ENCODE peak calls at places on chromosomes 2 and 18, in four cellular contexts. G is GM23248, P is IMR-90, V is fibroblast of mammary gland. S is an unnamed sample.

GRCh38 chr2:178247255-178247654 is 52.9 kb downstream of the OSBPL6 start:
- DNase-seq in G (no peak), P (no peak), V (no peak), S (no peak)

GRCh38 chr2:8849322-8849721 is 11.9 kb upstream of the KIDINS220 start:
- DNase-seq in G (peak), P (peak), V (peak), S (no peak)

GRCh38 chr2:17719562-17720371 is 33.8 kb downstream of the SMC6 start:
- DNase-seq in G (peak), P (peak), V (peak), S (no peak)

GRCh38 chr2:217951521-217952247 is 51.1 kb downstream of the TNS1 start:
- DNase-seq in G (no peak), P (no peak), V (no peak), S (no peak)

GRCh38 chr2:128324008-128324896 is 5.6 kb upstream of the HS6ST1 start:
- DNase-seq in G (no peak), P (no peak), V (no peak), S (peak)

GRCh38 chr2:235939471-235939870 is 228.7 kb downstream of the GBX2 start:
- DNase-seq in G (peak), P (peak), V (peak), S (no peak)

GRCh38 chr18:22253676-22254075 is 84.3 kb downstream of the GATA6 start:
- DNase-seq in G (no peak), P (no peak), V (no peak), S (peak)

GRCh38 chr2:84849271-84849952 is 31.5 kb downstream of the TRABD2A start:
- DNase-seq in G (peak), P (peak), V (no peak), S (no peak)

GRCh38 chr2:108570416-108570815 is 36.1 kb downstream of the LIMS1 start:
- DNase-seq in G (peak), P (peak), V (peak), S (no peak)

GRCh38 chr2:223549215-223549614 is 52.9 kb downstream of the SCG2 start:
- DNase-seq in G (peak), P (peak), V (peak), S (no peak)

GRCh38 chr2:75597949-75598348 is 37.2 kb upstream of the EVA1A start:
- DNase-seq in G (no peak), P (no peak), V (no peak), S (no peak)

GRCh38 chr2:199405241-199405640 is 52.5 kb downstream of the SATB2 start:
- DNase-seq in G (peak), P (peak), V (peak), S (no peak)

GRCh38 chr18:51168960-51169662 is 28.4 kb downstream of the MEX3C start:
- DNase-seq in G (no peak), P (no peak), V (no peak), S (no peak)

GRCh38 chr18:51170689-51171088 is 26.8 kb downstream of the MEX3C start:
- DNase-seq in G (no peak), P (no peak), V (no peak), S (no peak)

GRCh38 chr18:51171625-51172024 is 25.9 kb downstream of the MEX3C start:
- DNase-seq in G (no peak), P (no peak), V (no peak), S (no peak)

GRCh38 chr18:51169731-51170130 is 27.8 kb downstream of the MEX3C start:
- DNase-seq in G (no peak), P (no peak), V (no peak), S (no peak)

DNA sequence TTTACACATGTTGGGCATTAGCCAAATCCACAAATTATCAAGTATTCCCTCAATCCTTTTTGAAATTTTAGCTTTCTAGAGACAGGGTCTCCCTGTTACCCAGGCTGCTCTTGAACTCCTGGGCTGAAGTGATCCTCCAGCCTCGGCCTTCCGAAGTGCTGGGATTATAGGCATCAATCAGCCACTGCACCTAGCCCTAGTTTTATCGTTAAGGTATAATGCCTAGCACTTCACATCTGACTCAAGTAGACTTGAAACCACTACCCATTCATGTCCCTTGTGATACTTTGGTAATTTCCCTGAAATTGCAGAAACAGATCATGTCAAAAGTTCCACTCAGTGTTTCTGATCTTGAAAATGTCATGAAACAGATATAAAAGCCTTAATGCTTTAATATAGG is 26.3 kb downstream of the MEX3C start:
- DNase-seq in G (no peak), P (no peak), V (no peak), S (no peak)
- H3K4me3 ChIP-seq in G (no peak), P (no peak), V (no peak), S (no peak)

GRCh38 chr18:63234432-63234831 is 85.1 kb downstream of the BCL2 start:
- DNase-seq in G (no peak), P (no peak), V (no peak), S (no peak)

GRCh38 chr18:63232826-63233225 is 86.7 kb downstream of the BCL2 start:
- DNase-seq in G (no peak), P (no peak), V (no peak), S (no peak)

GRCh38 chr18:63236417-63236816 is 83.2 kb downstream of the BCL2 start:
- DNase-seq in G (no peak), P (no peak), V (no peak), S (no peak)

GRCh38 chr18:63234839-63235238 is 84.7 kb downstream of the BCL2 start:
- DNase-seq in G (no peak), P (no peak), V (no peak), S (no peak)

GRCh38 chr18:63233334-63233733 is 86.2 kb downstream of the BCL2 start:
- DNase-seq in G (no peak), P (no peak), V (no peak), S (no peak)
- H3K4me3 ChIP-seq in G (no peak), P (no peak), V (no peak), S (no peak)

DNA sequence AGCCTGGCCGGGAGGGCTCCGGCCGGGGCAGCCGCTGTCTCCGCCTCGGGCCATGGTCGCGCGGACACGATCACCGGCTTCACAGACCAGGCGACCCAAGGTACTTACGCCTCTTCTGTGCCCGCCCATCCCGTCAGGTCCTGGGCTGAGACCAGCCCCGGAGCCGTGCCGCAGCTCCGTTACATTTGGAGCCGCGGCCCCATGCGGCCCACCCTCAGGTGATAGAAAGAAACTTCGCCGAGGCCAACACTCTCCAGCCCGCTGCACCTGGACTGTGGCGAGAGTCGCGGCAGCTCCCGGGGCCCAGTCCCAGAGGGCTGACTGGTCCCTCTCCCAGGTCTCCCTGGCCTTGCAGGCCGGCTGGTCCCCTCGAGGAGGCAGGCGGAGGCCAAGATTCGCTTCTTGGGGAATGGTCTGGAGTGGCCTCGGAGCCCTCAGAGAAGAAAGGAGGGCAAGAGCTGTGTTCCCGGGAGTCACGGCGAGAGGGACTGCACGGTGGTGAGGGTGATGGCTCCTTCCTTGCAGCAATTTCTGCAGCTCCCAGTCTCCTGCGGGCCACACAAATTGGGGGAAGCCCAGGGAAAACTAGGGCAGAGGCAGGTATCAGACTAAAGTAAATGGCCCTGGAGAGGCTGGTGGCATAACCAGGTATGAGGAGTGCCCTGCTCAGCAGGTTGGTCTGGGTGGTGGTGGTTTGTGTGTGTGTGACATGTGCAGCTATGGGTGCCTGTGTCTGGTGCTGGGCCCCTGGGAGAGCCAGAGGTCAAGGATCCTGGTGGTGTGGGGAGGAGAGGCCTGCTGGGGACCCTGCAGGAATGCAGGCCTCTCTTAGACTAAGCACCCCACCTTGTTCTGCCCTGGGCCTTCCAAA is 822 bp downstream of the GDF7 start:
- DNase-seq in G (no peak), P (no peak), V (no peak), S (peak)
- H3K4me3 ChIP-seq in G (peak), P (peak), V (no peak), S (peak)

DNA sequence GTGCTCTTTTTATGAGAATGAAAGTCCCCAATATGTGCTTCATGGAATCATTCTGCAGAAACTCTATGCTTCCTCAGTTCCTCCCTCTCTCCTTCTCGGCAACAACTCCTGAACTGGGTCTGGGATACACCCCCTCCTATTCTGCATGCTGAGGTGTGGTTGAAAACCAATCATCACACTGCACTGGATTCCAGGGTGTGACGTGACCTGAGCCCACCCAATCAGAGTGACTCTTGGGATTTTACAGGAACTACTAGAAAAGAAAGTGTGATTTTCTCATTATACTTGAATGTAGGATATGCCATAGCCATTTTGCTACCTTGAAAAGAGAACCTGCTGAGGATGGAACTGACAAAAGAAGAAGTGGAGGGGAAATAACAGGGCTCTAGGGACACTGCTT is 36.3 kb downstream of the ACVR1 start:
- DNase-seq in G (no peak), P (no peak), V (no peak), S (no peak)
- H3K4me3 ChIP-seq in G (no peak), P (no peak), V (no peak), S (no peak)

GRCh38 chr2:187550797-187551306 is 3.4 kb downstream of the TFPI start:
- DNase-seq in G (no peak), P (no peak), V (no peak), S (no peak)
- H3K4me3 ChIP-seq in G (no peak), P (peak), V (no peak), S (no peak)

GRCh38 chr2:74438248-74438647 is 3.5 kb downstream of the RTKN start:
- DNase-seq in G (no peak), P (no peak), V (no peak), S (no peak)

GRCh38 chr2:74441111-74441689 is 537 bp downstream of the RTKN start:
- DNase-seq in G (no peak), P (no peak), V (no peak), S (no peak)

GRCh38 chr2:74440378-74441110 is 1.2 kb downstream of the RTKN start:
- DNase-seq in G (peak), P (peak), V (peak), S (peak)

GRCh38 chr2:74440005-74440377 is 1.7 kb downstream of the RTKN start:
- DNase-seq in G (peak), P (peak), V (peak), S (peak)

GRCh38 chr2:74439373-74440004 is 2.2 kb downstream of the RTKN start:
- DNase-seq in G (no peak), P (no peak), V (no peak), S (no peak)
- H3K4me3 ChIP-seq in G (peak), P (peak), V (peak), S (peak)

S was measured in kidney.